ENCODE peak calls at places on chromosomes 5 and 9, in five cellular contexts. G is A549, X is progenitor cell of endocrine pancreas, K is AG04449, U is RWPE2. W is an unnamed sample.

GRCh38 chr5:174744896-174745295 is 20.5 kb downstream of the MSX2 start:
- DNase-seq in G (no peak), X (no peak), K (no peak), U (no peak), W (no peak)

GRCh38 chr5:122942164-122942914 is 94.2 kb downstream of the PPIC start:
- DNase-seq in G (no peak), X (no peak), K (no peak), U (no peak), W (no peak)

GRCh38 chr9:134655591-134656333 is 14.2 kb downstream of the COL5A1 start:
- DNase-seq in G (no peak), X (no peak), K (no peak), U (no peak), W (peak)

GRCh38 chr5:158303261-158303660 is 444.3 kb upstream of the CLINT1 start:
- DNase-seq in G (no peak), X (no peak), K (no peak), U (no peak), W (no peak)

GRCh38 chr9:91231619-91232018 is 130.1 kb downstream of the AUH start:
- DNase-seq in G (no peak), X (no peak), K (no peak), U (no peak), W (no peak)

GRCh38 chr9:126411225-126411947 is 84.8 kb downstream of the MVB12B start:
- DNase-seq in G (no peak), X (no peak), K (no peak), U (no peak), W (no peak)

GRCh38 chr5:56525117-56525516 is 290.2 kb upstream of the MAP3K1 start:
- DNase-seq in G (peak), X (no peak), K (no peak), U (peak), W (no peak)

GRCh38 chr5:151751091-151751490 is 7.3 kb downstream of the ATOX1 start:
- DNase-seq in G (no peak), X (no peak), K (no peak), U (no peak), W (no peak)

GRCh38 chr9:105425817-105426433 is 21.9 kb upstream of the FSD1L start:
- DNase-seq in G (peak), X (no peak), K (no peak), U (no peak), W (no peak)

GRCh38 chr5:143837306-143837848 is 25.4 kb downstream of the HMHB1 start:
- DNase-seq in G (no peak), X (no peak), K (peak), U (no peak), W (no peak)

GRCh38 chr5:312845-313244 is 8.7 kb upstream of the AHRR start:
- DNase-seq in G (no peak), X (no peak), K (no peak), U (no peak), W (no peak)

GRCh38 chr5:159208508-159209437 is 580 bp downstream of the RNF145 start:
- DNase-seq in G (no peak), X (peak), K (no peak), U (no peak), W (peak)

GRCh38 chr5:103293719-103294118 is 35.2 kb downstream of the MACIR start:
- DNase-seq in G (no peak), X (no peak), K (no peak), U (no peak), W (no peak)

GRCh38 chr9:105128908-105129307 is 115.5 kb upstream of the SLC44A1 start:
- DNase-seq in G (no peak), X (no peak), K (no peak), U (no peak), W (no peak)

GRCh38 chr9:111013250-111013649 is 25.0 kb downstream of the LPAR1 start:
- DNase-seq in G (no peak), X (no peak), K (no peak), U (no peak), W (no peak)

GRCh38 chr9:35518212-35518917 is 28.5 kb downstream of the RUSC2 start:
- DNase-seq in G (peak), X (peak), K (peak), U (peak), W (peak)

GRCh38 chr5:33433303-33434255 is 7.2 kb upstream of the TARS1 start:
- DNase-seq in G (no peak), X (no peak), K (no peak), U (no peak), W (no peak)

GRCh38 chr9:100108572-100108971 is 9.5 kb downstream of the INVS start:
- DNase-seq in G (no peak), X (no peak), K (no peak), U (no peak), W (no peak)

GRCh38 chr5:107670028-107670926 is 460 bp downstream of the EFNA5 start:
- DNase-seq in G (peak), X (peak), K (no peak), U (peak), W (peak)

GRCh38 chr9:109132473-109133095 is 12.8 kb upstream of the TMEM245 start:
- DNase-seq in G (no peak), X (no peak), K (no peak), U (no peak), W (no peak)

GRCh38 chr5:118561235-118561634 is 427.1 kb downstream of the DTWD2 start:
- DNase-seq in G (no peak), X (no peak), K (no peak), U (no peak), W (no peak)

GRCh38 chr5:54909911-54910870 is 75.2 kb downstream of the ESM1 start:
- DNase-seq in G (no peak), X (no peak), K (no peak), U (no peak), W (no peak)

GRCh38 chr9:36980148-36980974 is 53.7 kb downstream of the PAX5 start:
- DNase-seq in G (peak), X (no peak), K (no peak), U (no peak), W (peak)

GRCh38 chr9:130557077-130557468 is 22.3 kb upstream of the FUBP3 start:
- DNase-seq in G (no peak), X (no peak), K (no peak), U (no peak), W (no peak)

GRCh38 chr9:99299214-99300102 is 77.4 kb downstream of the SEC61B start:
- DNase-seq in G (no peak), X (no peak), K (peak), U (no peak), W (peak)

GRCh38 chr5:112957409-112957808 is 19.2 kb upstream of the DCP2 start:
- DNase-seq in G (no peak), X (no peak), K (no peak), U (no peak), W (no peak)

GRCh38 chr9:128554155-128554862 is 1.9 kb downstream of the SPTAN1 start:
- DNase-seq in G (peak), X (no peak), K (no peak), U (peak), W (peak)

GRCh38 chr5:32543291-32543690 is 42.1 kb upstream of the SUB1 start:
- DNase-seq in G (no peak), X (no peak), K (no peak), U (no peak), W (no peak)

GRCh38 chr5:180173198-180173544 is 35.8 kb downstream of the RASGEF1C start:
- DNase-seq in G (no peak), X (no peak), K (no peak), U (peak), W (no peak)

GRCh38 chr5:155082401-155082800 is 68.8 kb downstream of the KIF4B start:
- DNase-seq in G (peak), X (no peak), K (peak), U (no peak), W (no peak)

GRCh38 chr5:180080670-180081280 is 9.2 kb upstream of the RNF130 start:
- DNase-seq in G (no peak), X (no peak), K (no peak), U (no peak), W (no peak)

GRCh38 chr5:9515451-9515850 is 30.4 kb downstream of the SEMA5A start:
- DNase-seq in G (no peak), X (no peak), K (no peak), U (no peak), W (no peak)

DNA sequence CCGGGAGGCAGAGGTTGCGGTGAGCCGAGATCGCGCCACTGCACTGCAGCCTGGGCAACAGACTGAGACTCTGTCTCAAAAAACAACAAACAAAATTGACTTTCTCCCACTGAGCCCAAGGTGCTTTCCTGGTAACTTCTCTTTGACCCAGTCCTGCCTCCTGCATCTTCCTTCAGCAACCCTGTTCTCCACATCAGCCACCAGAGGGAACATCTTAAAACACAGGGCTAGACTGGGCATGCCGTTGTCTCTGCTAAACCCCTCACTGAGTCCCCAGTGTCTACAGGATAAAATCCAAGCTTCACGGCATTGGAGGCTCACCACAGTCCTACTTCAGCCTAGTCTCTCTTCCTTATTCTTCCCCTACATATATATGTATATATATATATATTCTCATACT is 39.8 kb upstream of the KCNMB1 start:
- DNase-seq in G (peak), X (no peak), K (no peak), U (no peak), W (peak)
- TF ChIP-seq CTCF in G (no peak), X (no peak), K (peak), U (peak), W (peak)

GRCh38 chr9:92709240-92709639 is 39.3 kb upstream of the IPPK start:
- DNase-seq in G (no peak), X (no peak), K (no peak), U (no peak), W (peak)

GRCh38 chr9:92704528-92704927 is 34.6 kb upstream of the IPPK start:
- DNase-seq in G (no peak), X (no peak), K (no peak), U (no peak), W (peak)

GRCh38 chr9:92707530-92707929 is 37.6 kb upstream of the IPPK start:
- DNase-seq in G (no peak), X (no peak), K (no peak), U (no peak), W (no peak)

GRCh38 chr9:92709954-92710353 is 40.0 kb upstream of the IPPK start:
- DNase-seq in G (no peak), X (no peak), K (no peak), U (no peak), W (no peak)

GRCh38 chr9:92706218-92706940 is 36.4 kb upstream of the IPPK start:
- DNase-seq in G (no peak), X (no peak), K (no peak), U (no peak), W (peak)
- TF ChIP-seq CTCF in G (no peak), X (peak), K (peak), U (peak), W (peak)

DNA sequence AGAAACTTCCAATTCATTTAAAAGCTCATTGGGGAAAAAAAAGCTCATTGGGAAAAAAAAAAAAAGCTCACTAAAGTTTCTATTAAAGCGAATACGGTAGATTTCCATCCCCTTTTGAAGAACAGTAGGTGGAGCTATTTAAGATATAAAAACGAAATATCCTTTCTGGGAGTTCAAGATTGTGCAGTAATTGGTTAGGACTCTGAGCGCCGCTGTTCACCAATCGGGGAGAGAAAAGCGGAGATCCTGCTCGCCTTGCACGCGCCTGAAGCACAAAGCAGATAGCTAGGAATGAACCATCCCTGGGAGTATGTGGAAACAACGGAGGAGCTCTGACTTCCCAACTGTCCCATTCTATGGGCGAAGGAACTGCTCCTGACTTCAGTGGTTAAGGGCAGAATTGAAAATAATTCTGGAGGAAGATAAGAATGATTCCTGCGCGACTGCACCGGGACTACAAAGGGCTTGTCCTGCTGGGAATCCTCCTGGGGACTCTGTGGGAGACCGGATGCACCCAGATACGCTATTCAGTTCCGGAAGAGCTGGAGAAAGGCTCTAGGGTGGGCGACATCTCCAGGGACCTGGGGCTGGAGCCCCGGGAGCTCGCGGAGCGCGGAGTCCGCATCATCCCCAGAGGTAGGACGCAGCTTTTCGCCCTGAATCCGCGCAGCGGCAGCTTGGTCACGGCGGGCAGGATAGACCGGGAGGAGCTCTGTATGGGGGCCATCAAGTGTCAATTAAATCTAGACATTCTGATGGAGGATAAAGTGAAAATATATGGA is at the start of gene PCDHGA12:
- DNase-seq in G (peak), X (no peak), K (peak), U (no peak), W (no peak)
- TF ChIP-seq CTCF in G (no peak), X (no peak), K (peak), U (peak), W (no peak)

GRCh38 chr5:57842376-57843015 is 359.9 kb upstream of the ACTBL2 start:
- DNase-seq in G (no peak), X (no peak), K (no peak), U (no peak), W (no peak)

GRCh38 chr5:57839447-57839846 is 356.8 kb upstream of the ACTBL2 start:
- DNase-seq in G (no peak), X (no peak), K (no peak), U (no peak), W (no peak)

GRCh38 chr5:57844410-57844809 is 361.8 kb upstream of the ACTBL2 start:
- DNase-seq in G (no peak), X (no peak), K (no peak), U (no peak), W (no peak)

GRCh38 chr5:57843016-57843402 is 360.4 kb upstream of the ACTBL2 start:
- DNase-seq in G (no peak), X (no peak), K (no peak), U (no peak), W (no peak)

GRCh38 chr5:57841671-57842375 is 359.2 kb upstream of the ACTBL2 start:
- DNase-seq in G (peak), X (no peak), K (peak), U (peak), W (peak)
- TF ChIP-seq CTCF in G (no peak), X (no peak), K (no peak), U (no peak), W (no peak)

GRCh38 chr9:33032865-33033264 is 7.8 kb downstream of the DNAJA1 start:
- DNase-seq in G (no peak), X (no peak), K (no peak), U (no peak), W (no peak)

GRCh38 chr9:33025572-33026347 is 687 bp downstream of the DNAJA1 start:
- DNase-seq in G (no peak), X (peak), K (no peak), U (no peak), W (peak)

GRCh38 chr9:33032292-33032691 is 7.2 kb downstream of the DNAJA1 start:
- DNase-seq in G (no peak), X (no peak), K (no peak), U (no peak), W (no peak)

GRCh38 chr9:33029106-33029788 is 4.2 kb downstream of the DNAJA1 start:
- DNase-seq in G (no peak), X (no peak), K (no peak), U (no peak), W (no peak)

GRCh38 chr9:33030285-33030684 is 5.2 kb downstream of the DNAJA1 start:
- DNase-seq in G (no peak), X (no peak), K (no peak), U (no peak), W (no peak)
- TF ChIP-seq CTCF in G (no peak), X (no peak), K (no peak), U (no peak), W (no peak)

DNA sequence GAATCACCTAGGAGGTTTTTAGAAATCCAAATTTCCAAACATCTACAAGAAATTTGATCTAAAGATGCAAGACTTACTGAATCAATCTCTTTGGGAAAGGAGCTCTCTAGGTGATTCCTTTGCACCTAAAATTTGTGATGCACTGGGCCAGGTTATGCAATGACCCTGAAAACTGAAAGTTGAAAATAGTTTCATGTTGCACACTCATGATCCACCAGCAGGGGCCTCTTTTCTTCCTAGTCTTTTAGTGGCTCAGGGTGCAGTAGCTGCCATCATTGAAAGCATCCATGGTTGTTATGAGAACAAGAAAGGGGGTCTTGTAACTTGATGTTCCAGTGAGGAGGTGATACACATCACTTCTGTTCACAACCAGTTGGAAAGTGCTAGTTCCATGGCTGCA is 486.8 kb downstream of the PSAT1 start:
- DNase-seq in G (no peak), X (no peak), K (no peak), U (no peak), W (peak)
- TF ChIP-seq CTCF in G (no peak), X (peak), K (no peak), U (peak), W (peak)

GRCh38 chr5:169100735-169101075 is 200.2 kb downstream of the SLIT3 start:
- DNase-seq in G (peak), X (no peak), K (peak), U (no peak), W (peak)
- TF ChIP-seq CTCF in G (no peak), X (no peak), K (no peak), U (no peak), W (peak)